ENCODE peak calls at places on chromosomes 11 and 22, in six cellular contexts. One of them, this sample, is unnamed.

GRCh38 chr11:57324154-57324885 is 432 bp downstream of the TNKS1BP1 start:
- DNase-seq in left ventricle myocardium inferior: peak
- DNase-seq in tibial nerve: no peak
- DNase-seq in spleen: peak
- DNase-seq in colonic mucosa: peak
- DNase-seq in cardiac fibroblast: peak
- DNase-seq in this sample: no peak

GRCh38 chr22:24564376-24565058 is 8.7 kb downstream of the SNRPD3 start:
- DNase-seq in left ventricle myocardium inferior: no peak
- DNase-seq in cardiac fibroblast: no peak
- DNase-seq in colonic mucosa: no peak
- DNase-seq in tibial nerve: no peak
- DNase-seq in spleen: peak
- DNase-seq in this sample: no peak

GRCh38 chr22:46084943-46085830 is 65.1 kb upstream of the PPARA start:
- DNase-seq in left ventricle myocardium inferior: peak
- DNase-seq in colonic mucosa: peak
- DNase-seq in cardiac fibroblast: peak
- DNase-seq in tibial nerve: peak
- DNase-seq in spleen: peak
- DNase-seq in this sample: peak

GRCh38 chr11:280762-281485 is 2.7 kb downstream of the NLRP6 start:
- DNase-seq in tibial nerve: no peak
- DNase-seq in spleen: peak
- DNase-seq in colonic mucosa: no peak
- DNase-seq in cardiac fibroblast: no peak
- DNase-seq in left ventricle myocardium inferior: no peak
- DNase-seq in this sample: no peak

GRCh38 chr22:38218661-38219331 is 17.0 kb downstream of the MAFF start:
- DNase-seq in cardiac fibroblast: peak
- DNase-seq in colonic mucosa: peak
- DNase-seq in tibial nerve: no peak
- DNase-seq in left ventricle myocardium inferior: peak
- DNase-seq in spleen: no peak
- DNase-seq in this sample: peak

GRCh38 chr11:63504933-63505586 is 824 bp upstream of the LGALS12 start:
- DNase-seq in left ventricle myocardium inferior: peak
- DNase-seq in tibial nerve: no peak
- DNase-seq in spleen: no peak
- DNase-seq in cardiac fibroblast: no peak
- DNase-seq in colonic mucosa: no peak
- DNase-seq in this sample: no peak

GRCh38 chr22:27795053-27795452 is 6.5 kb downstream of the MN1 start:
- DNase-seq in colonic mucosa: no peak
- DNase-seq in cardiac fibroblast: no peak
- DNase-seq in left ventricle myocardium inferior: no peak
- DNase-seq in spleen: no peak
- DNase-seq in tibial nerve: no peak
- DNase-seq in this sample: no peak

GRCh38 chr11:38543311-38543710 is 1945.3 kb upstream of the RAG2 start:
- DNase-seq in left ventricle myocardium inferior: no peak
- DNase-seq in tibial nerve: no peak
- DNase-seq in colonic mucosa: no peak
- DNase-seq in cardiac fibroblast: peak
- DNase-seq in spleen: no peak
- DNase-seq in this sample: peak

GRCh38 chr11:33310720-33311500 is 53.7 kb downstream of the HIPK3 start:
- DNase-seq in cardiac fibroblast: no peak
- DNase-seq in tibial nerve: no peak
- DNase-seq in colonic mucosa: no peak
- DNase-seq in left ventricle myocardium inferior: no peak
- DNase-seq in spleen: no peak
- DNase-seq in this sample: peak

GRCh38 chr22:48673806-48674500 is 1153.7 kb downstream of the BRD1 start:
- DNase-seq in colonic mucosa: no peak
- DNase-seq in spleen: no peak
- DNase-seq in tibial nerve: no peak
- DNase-seq in left ventricle myocardium inferior: no peak
- DNase-seq in cardiac fibroblast: no peak
- DNase-seq in this sample: no peak

GRCh38 chr11:122784325-122785155 is 53.8 kb upstream of the CRTAM start:
- DNase-seq in spleen: no peak
- DNase-seq in left ventricle myocardium inferior: no peak
- DNase-seq in cardiac fibroblast: peak
- DNase-seq in colonic mucosa: no peak
- DNase-seq in tibial nerve: peak
- DNase-seq in this sample: peak

GRCh38 chr11:70251583-70252285 is 18.8 kb upstream of the PPFIA1 start:
- DNase-seq in cardiac fibroblast: no peak
- DNase-seq in spleen: no peak
- DNase-seq in tibial nerve: no peak
- DNase-seq in left ventricle myocardium inferior: no peak
- DNase-seq in colonic mucosa: no peak
- DNase-seq in this sample: peak

GRCh38 chr11:838441-839279 is 3.7 kb downstream of the POLR2L start:
- DNase-seq in spleen: no peak
- DNase-seq in left ventricle myocardium inferior: no peak
- DNase-seq in tibial nerve: no peak
- DNase-seq in colonic mucosa: peak
- DNase-seq in cardiac fibroblast: peak
- DNase-seq in this sample: no peak

GRCh38 chr11:107836811-107837210 is 21.8 kb downstream of the SLC35F2 start:
- DNase-seq in tibial nerve: no peak
- DNase-seq in spleen: no peak
- DNase-seq in left ventricle myocardium inferior: no peak
- DNase-seq in colonic mucosa: no peak
- DNase-seq in cardiac fibroblast: no peak
- DNase-seq in this sample: no peak

GRCh38 chr11:4606231-4607015 is 1.6 kb downstream of the TRIM68 start:
- DNase-seq in left ventricle myocardium inferior: no peak
- DNase-seq in colonic mucosa: peak
- DNase-seq in tibial nerve: no peak
- DNase-seq in spleen: no peak
- DNase-seq in cardiac fibroblast: peak
- DNase-seq in this sample: peak

GRCh38 chr11:81874627-81875026 is 859.0 kb downstream of the FAM181B start:
- DNase-seq in spleen: no peak
- DNase-seq in left ventricle myocardium inferior: no peak
- DNase-seq in cardiac fibroblast: no peak
- DNase-seq in colonic mucosa: no peak
- DNase-seq in tibial nerve: no peak
- DNase-seq in this sample: no peak

GRCh38 chr11:115869780-115870431 is 365.7 kb upstream of the CADM1 start:
- DNase-seq in tibial nerve: no peak
- DNase-seq in left ventricle myocardium inferior: no peak
- DNase-seq in spleen: no peak
- DNase-seq in colonic mucosa: no peak
- DNase-seq in cardiac fibroblast: peak
- DNase-seq in this sample: no peak

GRCh38 chr11:19849107-19849789 is 136.6 kb downstream of the NAV2 start:
- DNase-seq in colonic mucosa: no peak
- DNase-seq in tibial nerve: no peak
- DNase-seq in spleen: no peak
- DNase-seq in left ventricle myocardium inferior: peak
- DNase-seq in cardiac fibroblast: no peak
- DNase-seq in this sample: no peak

GRCh38 chr22:25084405-25085107 is 115.1 kb upstream of the CRYBB3 start:
- DNase-seq in spleen: no peak
- DNase-seq in tibial nerve: no peak
- DNase-seq in left ventricle myocardium inferior: no peak
- DNase-seq in cardiac fibroblast: no peak
- DNase-seq in colonic mucosa: no peak
- DNase-seq in this sample: no peak

GRCh38 chr11:115659061-115659963 is 155.1 kb upstream of the CADM1 start:
- DNase-seq in left ventricle myocardium inferior: peak
- DNase-seq in spleen: no peak
- DNase-seq in colonic mucosa: no peak
- DNase-seq in tibial nerve: no peak
- DNase-seq in cardiac fibroblast: no peak
- DNase-seq in this sample: no peak

GRCh38 chr11:121421149-121421906 is 30.8 kb upstream of the SORL1 start:
- DNase-seq in left ventricle myocardium inferior: no peak
- DNase-seq in cardiac fibroblast: no peak
- DNase-seq in spleen: no peak
- DNase-seq in colonic mucosa: no peak
- DNase-seq in tibial nerve: no peak
- DNase-seq in this sample: no peak

GRCh38 chr11:59602432-59602831 is 13.1 kb downstream of the OSBP start:
- DNase-seq in cardiac fibroblast: no peak
- DNase-seq in spleen: no peak
- DNase-seq in colonic mucosa: no peak
- DNase-seq in tibial nerve: no peak
- DNase-seq in left ventricle myocardium inferior: no peak
- DNase-seq in this sample: no peak

GRCh38 chr22:28915969-28916368 is 32.6 kb downstream of the ZNRF3 start:
- DNase-seq in spleen: no peak
- DNase-seq in colonic mucosa: no peak
- DNase-seq in cardiac fibroblast: no peak
- DNase-seq in tibial nerve: no peak
- DNase-seq in left ventricle myocardium inferior: no peak
- DNase-seq in this sample: no peak

GRCh38 chr11:121482231-121483129 is 29.7 kb upstream of the SORL1-AS1 start:
- DNase-seq in colonic mucosa: no peak
- DNase-seq in left ventricle myocardium inferior: no peak
- DNase-seq in tibial nerve: no peak
- DNase-seq in cardiac fibroblast: peak
- DNase-seq in spleen: no peak
- DNase-seq in this sample: no peak

GRCh38 chr11:95092549-95093324 is 3.1 kb downstream of the ENDOD1 start:
- DNase-seq in cardiac fibroblast: peak
- DNase-seq in left ventricle myocardium inferior: no peak
- DNase-seq in spleen: no peak
- DNase-seq in colonic mucosa: peak
- DNase-seq in tibial nerve: no peak
- DNase-seq in this sample: no peak

GRCh38 chr11:70456921-70457532 is 58.7 kb downstream of the CTTN start:
- DNase-seq in colonic mucosa: no peak
- DNase-seq in cardiac fibroblast: peak
- DNase-seq in tibial nerve: no peak
- DNase-seq in spleen: no peak
- DNase-seq in left ventricle myocardium inferior: no peak
- DNase-seq in this sample: no peak

GRCh38 chr11:68053981-68054812 is 15.4 kb downstream of the TCIRG1 start:
- DNase-seq in cardiac fibroblast: no peak
- DNase-seq in spleen: no peak
- DNase-seq in tibial nerve: no peak
- DNase-seq in colonic mucosa: no peak
- DNase-seq in left ventricle myocardium inferior: no peak
- DNase-seq in this sample: no peak

GRCh38 chr11:120215634-120216033 is 4.8 kb downstream of the OAF start:
- DNase-seq in cardiac fibroblast: peak
- DNase-seq in tibial nerve: peak
- DNase-seq in colonic mucosa: no peak
- DNase-seq in left ventricle myocardium inferior: peak
- DNase-seq in spleen: no peak
- DNase-seq in this sample: no peak

GRCh38 chr11:92739020-92739419 is 230.4 kb upstream of the MTNR1B start:
- DNase-seq in spleen: no peak
- DNase-seq in colonic mucosa: no peak
- DNase-seq in cardiac fibroblast: peak
- DNase-seq in left ventricle myocardium inferior: no peak
- DNase-seq in tibial nerve: peak
- DNase-seq in this sample: no peak

GRCh38 chr22:45290410-45290936 is 5.7 kb downstream of the UPK3A start:
- DNase-seq in left ventricle myocardium inferior: no peak
- DNase-seq in cardiac fibroblast: peak
- DNase-seq in tibial nerve: no peak
- DNase-seq in spleen: no peak
- DNase-seq in colonic mucosa: peak
- DNase-seq in this sample: no peak

GRCh38 chr22:49689255-49689770 is 138.4 kb downstream of the BRD1 start:
- DNase-seq in colonic mucosa: no peak
- DNase-seq in left ventricle myocardium inferior: no peak
- DNase-seq in cardiac fibroblast: no peak
- DNase-seq in tibial nerve: no peak
- DNase-seq in spleen: no peak
- DNase-seq in this sample: no peak

DNA sequence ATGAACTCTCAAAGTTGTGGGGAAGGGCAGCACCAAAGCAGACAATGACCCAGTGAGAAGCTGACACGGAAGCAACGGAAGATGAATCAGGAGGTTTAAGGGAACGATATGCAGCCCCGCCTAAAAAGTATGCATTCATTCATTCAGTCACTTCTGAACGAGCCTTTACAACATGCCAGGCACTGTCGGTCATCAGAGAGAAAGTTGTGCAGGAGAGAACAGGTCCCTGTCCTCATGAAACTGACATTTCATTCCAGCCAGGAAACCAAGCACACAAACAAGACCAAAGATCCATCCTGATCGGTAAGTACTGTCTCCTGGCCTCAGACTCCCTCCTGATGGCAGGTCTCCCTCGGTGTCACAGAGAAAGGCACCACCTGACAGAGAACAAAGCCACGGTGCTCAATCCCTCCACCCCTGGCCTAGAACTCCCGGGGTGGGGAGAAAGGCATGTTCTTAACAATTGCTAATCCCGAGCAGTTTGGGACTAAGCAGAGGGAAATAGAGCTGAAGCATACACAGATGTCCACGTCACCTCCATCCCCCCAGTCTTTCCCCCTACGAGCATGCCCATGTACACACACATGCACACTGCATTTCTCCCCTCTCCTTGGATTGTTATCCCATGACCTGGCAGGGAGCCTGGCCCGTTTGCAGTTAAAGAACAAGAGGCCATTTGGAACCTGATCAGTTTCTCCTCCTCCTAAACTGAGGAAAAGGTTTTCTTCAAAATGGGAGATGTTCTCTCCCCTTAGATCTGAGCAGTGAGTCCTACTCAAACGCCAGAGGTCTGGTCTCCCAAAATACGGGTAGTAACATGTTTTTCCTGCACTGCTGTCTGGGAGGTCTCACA is 49.4 kb downstream of the LRFN4 start:
- DNase-seq in left ventricle myocardium inferior: peak
- DNase-seq in tibial nerve: peak
- DNase-seq in colonic mucosa: no peak
- DNase-seq in spleen: no peak
- DNase-seq in cardiac fibroblast: peak
- DNase-seq in this sample: no peak
- TF ChIP-seq CTCF in left ventricle myocardium inferior: no peak
- TF ChIP-seq CTCF in tibial nerve: no peak
- TF ChIP-seq CTCF in colonic mucosa: no peak
- TF ChIP-seq CTCF in spleen: no peak
- TF ChIP-seq CTCF in cardiac fibroblast: no peak
- TF ChIP-seq CTCF in this sample: no peak

GRCh38 chr11:125901872-125902271 is 1.1 kb downstream of the PUS3 start:
- DNase-seq in cardiac fibroblast: no peak
- DNase-seq in spleen: no peak
- DNase-seq in tibial nerve: no peak
- DNase-seq in colonic mucosa: no peak
- DNase-seq in left ventricle myocardium inferior: no peak
- DNase-seq in this sample: no peak
- H3K4me3 ChIP-seq in cardiac fibroblast: no peak
- H3K4me3 ChIP-seq in spleen: peak
- H3K4me3 ChIP-seq in tibial nerve: no peak
- H3K4me3 ChIP-seq in colonic mucosa: no peak
- H3K4me3 ChIP-seq in left ventricle myocardium inferior: peak
- H3K4me3 ChIP-seq in this sample: no peak

GRCh38 chr22:32413715-32414114 is 1.7 kb upstream of the RTCB start:
- DNase-seq in spleen: no peak
- DNase-seq in colonic mucosa: no peak
- DNase-seq in cardiac fibroblast: peak
- DNase-seq in tibial nerve: no peak
- DNase-seq in left ventricle myocardium inferior: no peak
- DNase-seq in this sample: no peak
- TF ChIP-seq CTCF in spleen: no peak
- TF ChIP-seq CTCF in colonic mucosa: peak
- TF ChIP-seq CTCF in cardiac fibroblast: peak
- TF ChIP-seq CTCF in tibial nerve: no peak
- TF ChIP-seq CTCF in left ventricle myocardium inferior: peak
- TF ChIP-seq CTCF in this sample: peak

GRCh38 chr11:43558056-43558455 is 122.5 kb upstream of the HSD17B12 start:
- DNase-seq in left ventricle myocardium inferior: no peak
- DNase-seq in spleen: no peak
- DNase-seq in colonic mucosa: no peak
- DNase-seq in cardiac fibroblast: no peak
- DNase-seq in tibial nerve: no peak
- DNase-seq in this sample: no peak
- H3K4me3 ChIP-seq in left ventricle myocardium inferior: no peak
- H3K4me3 ChIP-seq in spleen: no peak
- H3K4me3 ChIP-seq in colonic mucosa: no peak
- H3K4me3 ChIP-seq in cardiac fibroblast: no peak
- H3K4me3 ChIP-seq in tibial nerve: no peak
- H3K4me3 ChIP-seq in this sample: no peak

This sample was measured in astrocyte of the cerebellum.